ENCODE peak calls at places on chromosomes 2 and 18, in ten cellular contexts. A, C, G, E, F, K, Z, S, M and H are unnamed samples.

GRCh38 chr2:100676346-100676745 is 113.6 kb downstream of the PDCL3 start:
- DNase-seq in A (no peak), C (no peak), G (no peak), E (no peak), F (no peak), K (no peak), Z (no peak), S (no peak), M (no peak), H (no peak)

GRCh38 chr18:54149078-54149697 is 75.3 kb downstream of the MBD2 start:
- DNase-seq in A (peak), C (peak), G (peak), E (peak), F (no peak), K (peak), Z (peak), S (no peak), M (no peak), H (no peak)

GRCh38 chr2:234478121-234478858 is 18.6 kb downstream of the ARL4C start:
- DNase-seq in A (no peak), C (no peak), G (no peak), E (no peak), F (no peak), K (no peak), Z (no peak), S (no peak), M (no peak), H (no peak)

GRCh38 chr2:216316743-216317142 is 55.5 kb downstream of the MARCHF4 start:
- DNase-seq in A (peak), C (peak), G (no peak), E (peak), F (no peak), K (peak), Z (no peak), S (no peak), M (no peak), H (no peak)

GRCh38 chr2:135066710-135067109 is 14.6 kb downstream of the RAB3GAP1 start:
- DNase-seq in A (no peak), C (peak), G (no peak), E (no peak), F (no peak), K (peak), Z (no peak), S (no peak), M (no peak), H (no peak)

GRCh38 chr2:86439879-86440630 is 1.1 kb upstream of the KDM3A start:
- DNase-seq in A (no peak), C (no peak), G (no peak), E (peak), F (no peak), K (no peak), Z (no peak), S (peak), M (no peak), H (no peak)

GRCh38 chr2:19810637-19811036 is 91.1 kb downstream of the TTC32 start:
- DNase-seq in A (peak), C (no peak), G (peak), E (no peak), F (no peak), K (no peak), Z (no peak), S (no peak), M (no peak), H (peak)

GRCh38 chr2:180012523-180012922 is 5.4 kb upstream of the CWC22 start:
- DNase-seq in A (peak), C (peak), G (no peak), E (peak), F (no peak), K (peak), Z (no peak), S (no peak), M (no peak), H (no peak)

GRCh38 chr2:70645733-70646420 is 92.3 kb upstream of the TGFA start:
- DNase-seq in A (peak), C (no peak), G (no peak), E (no peak), F (no peak), K (no peak), Z (no peak), S (no peak), M (no peak), H (no peak)

GRCh38 chr2:126244937-126245336 is 411.0 kb upstream of the GYPC start:
- DNase-seq in A (no peak), C (no peak), G (peak), E (no peak), F (peak), K (no peak), Z (peak), S (peak), M (peak), H (peak)

GRCh38 chr2:219531639-219532377 is 11.8 kb downstream of the CHPF start:
- DNase-seq in A (no peak), C (no peak), G (no peak), E (no peak), F (no peak), K (no peak), Z (no peak), S (no peak), M (no peak), H (no peak)

GRCh38 chr2:216690451-216691209 is 4.7 kb downstream of the IGFBP5 start:
- DNase-seq in A (no peak), C (peak), G (peak), E (no peak), F (no peak), K (peak), Z (no peak), S (no peak), M (peak), H (no peak)

GRCh38 chr2:7196871-7197270 is 279.7 kb downstream of the RNF144A start:
- DNase-seq in A (no peak), C (no peak), G (no peak), E (no peak), F (no peak), K (no peak), Z (no peak), S (no peak), M (no peak), H (no peak)

GRCh38 chr2:144078091-144078490 is 441.8 kb downstream of the ZEB2 start:
- DNase-seq in A (peak), C (peak), G (no peak), E (no peak), F (no peak), K (peak), Z (no peak), S (no peak), M (peak), H (no peak)

GRCh38 chr2:237966250-237966564 is 607 bp upstream of the UBE2F start:
- DNase-seq in A (no peak), C (no peak), G (no peak), E (no peak), F (no peak), K (no peak), Z (no peak), S (no peak), M (no peak), H (no peak)

GRCh38 chr2:85748948-85749875 is 4.6 kb upstream of the ATOH8 start:
- DNase-seq in A (no peak), C (peak), G (peak), E (no peak), F (no peak), K (peak), Z (no peak), S (no peak), M (peak), H (peak)

GRCh38 chr2:200590090-200590489 is 4.3 kb downstream of the AOX1 start:
- DNase-seq in A (no peak), C (no peak), G (peak), E (no peak), F (no peak), K (no peak), Z (no peak), S (no peak), M (no peak), H (peak)